ENCODE peak calls at places on chromosomes 1 and 21, in nine cellular contexts. Q is ascending aorta; D is CD8-positive, alpha-beta memory T cell; H is IMR-90; L is uterus; N is ovary; Z is HCT116; K is vagina; Y is lower lobe of right lung. T is an unnamed sample.

GRCh38 chr1:178653091-178653490 is 72.0 kb upstream of the RALGPS2 start:
- DNase-seq in Q (no peak), D (no peak), H (peak; percentile 49), L (no peak), N (no peak), Z (peak; percentile 55), K (no peak), Y (no peak), T (no peak)

GRCh38 chr1:231611851-231612250 is 14.7 kb upstream of the DISC1 start:
- DNase-seq in Q (no peak), D (no peak), H (no peak), L (no peak), N (no peak), Z (no peak), K (no peak), Y (no peak), T (no peak)

GRCh38 chr1:227958617-227959324 is 11.0 kb upstream of the WNT9A start:
- DNase-seq in Q (no peak), D (no peak), H (no peak), L (no peak), N (no peak), Z (no peak), K (no peak), Y (no peak), T (no peak)

GRCh38 chr1:109959974-109960744 is 24.4 kb upstream of the AHCYL1 start:
- DNase-seq in Q (no peak), D (no peak), H (peak; percentile 78), L (no peak), N (no peak), Z (no peak), K (no peak), Y (no peak), T (no peak)

GRCh38 chr1:244010191-244010590 is 40.9 kb upstream of the ZBTB18 start:
- DNase-seq in Q (no peak), D (no peak), H (peak; percentile 22), L (no peak), N (no peak), Z (no peak), K (no peak), Y (no peak), T (no peak)

GRCh38 chr1:215076312-215076711 is 6.2 kb upstream of the KCNK2 start:
- DNase-seq in Q (no peak), D (no peak), H (peak; percentile 62), L (no peak), N (no peak), Z (peak; percentile 34), K (no peak), Y (no peak), T (peak; percentile 39)

GRCh38 chr1:238772321-238772720 is 614.0 kb upstream of the CHRM3 start:
- DNase-seq in Q (no peak), D (no peak), H (peak; percentile 53), L (no peak), N (no peak), Z (no peak), K (no peak), Y (no peak), T (no peak)

GRCh38 chr1:6300342-6301141 is 39.6 kb upstream of the GPR153 start:
- DNase-seq in Q (no peak), D (no peak), H (no peak), L (no peak), N (no peak), Z (no peak), K (no peak), Y (no peak), T (no peak)

GRCh38 chr1:158248122-158248521 is 6.1 kb upstream of the CD1A start:
- DNase-seq in Q (no peak), D (peak; percentile 32), H (no peak), L (no peak), N (no peak), Z (no peak), K (no peak), Y (no peak), T (no peak)

GRCh38 chr1:69940816-69941215 is 264.6 kb downstream of the LRRC40 start:
- DNase-seq in Q (no peak), D (no peak), H (no peak), L (no peak), N (no peak), Z (no peak), K (no peak), Y (no peak), T (no peak)

GRCh38 chr1:13832536-13832935 is 132.5 kb downstream of the PRDM2 start:
- DNase-seq in Q (no peak), D (no peak), H (no peak), L (no peak), N (no peak), Z (no peak), K (no peak), Y (no peak), T (no peak)

GRCh38 chr1:25549273-25550154 is 6.1 kb downstream of the LDLRAP1 start:
- DNase-seq in Q (peak; percentile 31), D (peak; percentile 79), H (peak; percentile 39), L (no peak), N (no peak), Z (peak; percentile 75), K (no peak), Y (peak; percentile 65), T (no peak)

GRCh38 chr21:44681861-44682579 is at the start of gene KRTAP12-1:
- DNase-seq in Q (no peak), D (no peak), H (no peak), L (no peak), N (no peak), Z (no peak), K (peak; percentile 37), Y (no peak), T (no peak)

GRCh38 chr1:243713470-243714186 is 136.4 kb downstream of the AKT3 start:
- DNase-seq in Q (no peak), D (no peak), H (peak; percentile 44), L (peak; percentile 49), N (no peak), Z (no peak), K (no peak), Y (no peak), T (peak; percentile 31)

GRCh38 chr1:164638506-164639202 is 79.7 kb downstream of the PBX1 start:
- DNase-seq in Q (no peak), D (no peak), H (no peak), L (no peak), N (no peak), Z (no peak), K (no peak), Y (no peak), T (no peak)

GRCh38 chr21:29267666-29268065 is 31.1 kb upstream of the BACH1 start:
- DNase-seq in Q (no peak), D (no peak), H (no peak), L (no peak), N (no peak), Z (no peak), K (no peak), Y (no peak), T (no peak)

GRCh38 chr1:204191481-204191880 is 4.8 kb downstream of the KISS1 start:
- DNase-seq in Q (no peak), D (no peak), H (no peak), L (no peak), N (peak; percentile 35), Z (no peak), K (no peak), Y (no peak), T (no peak)

GRCh38 chr1:77553568-77554291 is 128.7 kb downstream of the ZZZ3 start:
- DNase-seq in Q (no peak), D (no peak), H (no peak), L (no peak), N (no peak), Z (no peak), K (no peak), Y (no peak), T (no peak)

GRCh38 chr1:54839824-54840223 is 38.7 kb upstream of the TTC22 start:
- DNase-seq in Q (no peak), D (no peak), H (no peak), L (no peak), N (no peak), Z (no peak), K (peak; percentile 8), Y (no peak), T (no peak)

GRCh38 chr1:15341634-15342375 is 67.9 kb upstream of the EFHD2 start:
- DNase-seq in Q (no peak), D (no peak), H (peak; percentile 85), L (no peak), N (no peak), Z (no peak), K (no peak), Y (no peak), T (no peak)

DNA sequence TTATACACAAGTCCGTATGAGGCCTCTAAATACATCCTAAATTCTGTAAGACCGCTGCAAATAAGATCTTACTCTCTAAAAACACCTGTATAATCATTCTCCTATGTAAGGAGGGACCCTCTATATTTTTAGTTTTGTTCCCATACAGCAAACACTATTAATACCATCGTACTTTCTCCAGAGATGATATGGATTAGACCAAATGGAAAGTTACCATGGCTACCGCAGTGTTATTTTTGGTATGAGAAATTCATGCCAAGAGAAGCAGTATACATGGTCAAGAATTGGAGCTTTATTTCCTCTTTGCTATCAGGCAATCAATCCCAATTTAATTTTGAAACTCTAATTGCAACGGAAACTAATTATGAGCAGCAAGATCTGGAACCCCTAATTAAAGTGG is 70.0 kb downstream of the BCAR3 start:
- DNase-seq in Q (no peak), D (no peak), H (no peak), L (no peak), N (no peak), Z (no peak), K (no peak), Y (no peak), T (no peak)
- H3K27ac ChIP-seq in Q (peak overlapping the region; percentile 87), D (no peak overlapping the region), H (no peak overlapping the region), L (peak overlapping the region; percentile 17), N (no peak overlapping the region), Z (no peak overlapping the region), K (no peak overlapping the region), Y (no peak overlapping the region), T (no peak overlapping the region)

DNA sequence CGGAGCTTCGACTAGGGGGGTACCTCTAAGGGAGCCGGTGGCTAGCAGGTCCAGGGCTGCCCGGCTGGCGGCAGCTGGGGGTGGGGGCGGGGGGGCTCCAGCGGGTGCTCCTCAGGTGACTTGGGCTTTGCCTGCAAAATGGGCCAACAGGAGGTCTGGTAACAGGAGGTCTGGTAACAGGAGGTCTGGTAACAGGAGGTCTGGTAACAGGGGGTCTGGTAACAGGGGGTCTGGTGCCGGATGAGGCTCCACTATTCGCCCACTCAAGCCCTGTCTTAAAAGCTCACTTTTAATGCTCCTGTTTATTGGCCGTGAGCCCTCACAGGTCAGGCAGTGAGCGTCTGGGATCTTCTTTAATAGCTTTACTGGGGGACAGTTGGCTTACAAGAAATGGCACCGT is 40.4 kb upstream of the ACTRT2 start:
- DNase-seq in Q (no peak), D (no peak), H (no peak), L (no peak), N (peak; percentile 6), Z (no peak), K (no peak), Y (no peak), T (peak; percentile 6)
- H3K9me3 ChIP-seq in Q (no peaks in the 10 kb centered on the region), D (no peaks in the 10 kb centered on the region), H (peaks cover 44% of the 10 kb centered on the region), L (no peaks in the 10 kb centered on the region), N (no peaks in the 10 kb centered on the region), Z (no peaks in the 10 kb centered on the region), K (no peaks in the 10 kb centered on the region), Y (no peaks in the 10 kb centered on the region), T (no peaks in the 10 kb centered on the region)

GRCh38 chr1:225870883-225871282 is 11.3 kb downstream of the TMEM63A start:
- DNase-seq in Q (no peak), D (no peak), H (no peak), L (no peak), N (no peak), Z (no peak), K (no peak), Y (no peak), T (no peak)
- H3K36me3 ChIP-seq in Q (peaks cover 90% of the 10 kb centered on the region), D (peaks cover 86% of the 10 kb centered on the region), H (peaks cover 46% of the 10 kb centered on the region), L (no peaks in the 10 kb centered on the region), N (peaks cover 2% of the 10 kb centered on the region), Z (peaks cover 3% of the 10 kb centered on the region), K (no peaks in the 10 kb centered on the region), Y (peaks cover 98% of the 10 kb centered on the region), T (no peaks in the 10 kb centered on the region)

GRCh38 chr1:221728037-221728505 is 13.8 kb downstream of the DUSP10 start:
- DNase-seq in Q (no peak), D (no peak), H (no peak), L (no peak), N (no peak), Z (no peak), K (no peak), Y (no peak), T (no peak)
- H3K27ac ChIP-seq in Q (no peak overlapping the region), D (no peak overlapping the region), H (peak overlapping the region; percentile 23), L (no peak overlapping the region), N (no peak overlapping the region), Z (no peak overlapping the region), K (no peak overlapping the region), Y (no peak overlapping the region), T (no peak overlapping the region)